ENCODE peak calls at places on chromosomes 5 and 9, in nine cellular contexts. R is GM23338, H is H1, Y is choroid plexus epithelial cell, I is heart left ventricle, J is brain microvascular endothelial cell, X is omental fat pad, Z is BJ, D is pancreas. O is an unnamed sample.

GRCh38 chr5:147712024-147712423 is 70.5 kb downstream of the JAKMIP2 start:
- DNase-seq in R (no peak), H (no peak), Y (no peak), I (no peak), J (no peak), X (no peak), Z (no peak), D (peak), O (no peak)

GRCh38 chr5:142807378-142807911 is 37.3 kb downstream of the ARHGAP26 start:
- DNase-seq in R (no peak), H (no peak), Y (no peak), I (no peak), J (no peak), X (no peak), Z (no peak), D (no peak), O (peak)

GRCh38 chr9:118614011-118614410 is 755.2 kb downstream of the BRINP1 start:
- DNase-seq in R (no peak), H (no peak), Y (no peak), I (no peak), J (no peak), X (no peak), Z (no peak), D (no peak), O (no peak)

GRCh38 chr5:175922192-175922885 is 45.8 kb downstream of the THOC3 start:
- DNase-seq in R (no peak), H (no peak), Y (peak), I (no peak), J (peak), X (no peak), Z (peak), D (no peak), O (no peak)

GRCh38 chr5:113293068-113293571 is 141.7 kb downstream of the TSSK1B start:
- DNase-seq in R (peak), H (peak), Y (peak), I (no peak), J (no peak), X (no peak), Z (no peak), D (no peak), O (no peak)

GRCh38 chr9:98010450-98010849 is 27.3 kb downstream of the ANP32B start:
- DNase-seq in R (peak), H (no peak), Y (peak), I (no peak), J (peak), X (no peak), Z (no peak), D (no peak), O (peak)

GRCh38 chr9:134378901-134379338 is 52.7 kb downstream of the RXRA start:
- DNase-seq in R (no peak), H (no peak), Y (peak), I (no peak), J (peak), X (no peak), Z (no peak), D (no peak), O (no peak)

GRCh38 chr9:69645488-69645887 is 26.7 kb downstream of the APBA1 start:
- DNase-seq in R (peak), H (no peak), Y (no peak), I (no peak), J (no peak), X (no peak), Z (no peak), D (peak), O (no peak)

GRCh38 chr9:34505370-34506120 is 17.2 kb downstream of the ENHO start:
- DNase-seq in R (no peak), H (no peak), Y (no peak), I (no peak), J (no peak), X (no peak), Z (no peak), D (no peak), O (no peak)

GRCh38 chr9:18463991-18464390 is 10.0 kb upstream of the ADAMTSL1 start:
- DNase-seq in R (no peak), H (no peak), Y (no peak), I (no peak), J (no peak), X (no peak), Z (no peak), D (no peak), O (no peak)

GRCh38 chr5:131186561-131187256 is 16.0 kb downstream of the LYRM7 start:
- DNase-seq in R (no peak), H (no peak), Y (peak), I (no peak), J (peak), X (no peak), Z (no peak), D (no peak), O (no peak)

GRCh38 chr9:83967083-83967482 is 12.9 kb downstream of the HNRNPK start:
- DNase-seq in R (no peak), H (no peak), Y (no peak), I (no peak), J (no peak), X (no peak), Z (no peak), D (no peak), O (no peak)

GRCh38 chr5:181263633-181264032 is 2.7 kb upstream of the TRIM52 start:
- DNase-seq in R (no peak), H (no peak), Y (no peak), I (no peak), J (no peak), X (no peak), Z (no peak), D (no peak), O (no peak)

GRCh38 chr5:181260720-181261319 is at the start of gene TRIM52:
- DNase-seq in R (peak), H (peak), Y (peak), I (peak), J (peak), X (peak), Z (peak), D (peak), O (peak)

GRCh38 chr5:181259283-181259682 is 1.7 kb downstream of the TRIM52 start:
- DNase-seq in R (no peak), H (no peak), Y (no peak), I (no peak), J (no peak), X (no peak), Z (no peak), D (no peak), O (no peak)

GRCh38 chr5:181259974-181260719 is 796 bp downstream of the TRIM52 start:
- DNase-seq in R (no peak), H (peak), Y (no peak), I (no peak), J (no peak), X (no peak), Z (no peak), D (no peak), O (no peak)

GRCh38 chr5:181261320-181262085 is 560 bp upstream of the TRIM52 start:
- DNase-seq in R (peak), H (peak), Y (peak), I (peak), J (peak), X (peak), Z (no peak), D (peak), O (peak)
- TF ChIP-seq CTCF in R (no peak), H (no peak), Y (no peak), I (no peak), J (no peak), X (no peak), Z (no peak), D (no peak), O (no peak)

GRCh38 chr9:110192531-110193326 is 15.2 kb downstream of the C9orf152 start:
- DNase-seq in R (no peak), H (no peak), Y (peak), I (no peak), J (peak), X (no peak), Z (peak), D (no peak), O (no peak)

GRCh38 chr9:110198357-110198756 is 9.6 kb downstream of the C9orf152 start:
- DNase-seq in R (no peak), H (peak), Y (no peak), I (no peak), J (no peak), X (no peak), Z (no peak), D (peak), O (no peak)

GRCh38 chr9:110202232-110202631 is 5.7 kb downstream of the C9orf152 start:
- DNase-seq in R (no peak), H (no peak), Y (no peak), I (no peak), J (no peak), X (no peak), Z (no peak), D (no peak), O (no peak)

GRCh38 chr9:110199643-110200042 is 8.3 kb downstream of the C9orf152 start:
- DNase-seq in R (no peak), H (no peak), Y (no peak), I (no peak), J (no peak), X (no peak), Z (no peak), D (no peak), O (no peak)

GRCh38 chr9:110197330-110198187 is 10.4 kb downstream of the C9orf152 start:
- DNase-seq in R (peak), H (no peak), Y (no peak), I (no peak), J (no peak), X (no peak), Z (no peak), D (no peak), O (no peak)
- TF ChIP-seq CTCF in R (no peak), H (peak), Y (peak), I (peak), J (peak), X (no peak), Z (peak), D (no peak), O (no peak)

DNA sequence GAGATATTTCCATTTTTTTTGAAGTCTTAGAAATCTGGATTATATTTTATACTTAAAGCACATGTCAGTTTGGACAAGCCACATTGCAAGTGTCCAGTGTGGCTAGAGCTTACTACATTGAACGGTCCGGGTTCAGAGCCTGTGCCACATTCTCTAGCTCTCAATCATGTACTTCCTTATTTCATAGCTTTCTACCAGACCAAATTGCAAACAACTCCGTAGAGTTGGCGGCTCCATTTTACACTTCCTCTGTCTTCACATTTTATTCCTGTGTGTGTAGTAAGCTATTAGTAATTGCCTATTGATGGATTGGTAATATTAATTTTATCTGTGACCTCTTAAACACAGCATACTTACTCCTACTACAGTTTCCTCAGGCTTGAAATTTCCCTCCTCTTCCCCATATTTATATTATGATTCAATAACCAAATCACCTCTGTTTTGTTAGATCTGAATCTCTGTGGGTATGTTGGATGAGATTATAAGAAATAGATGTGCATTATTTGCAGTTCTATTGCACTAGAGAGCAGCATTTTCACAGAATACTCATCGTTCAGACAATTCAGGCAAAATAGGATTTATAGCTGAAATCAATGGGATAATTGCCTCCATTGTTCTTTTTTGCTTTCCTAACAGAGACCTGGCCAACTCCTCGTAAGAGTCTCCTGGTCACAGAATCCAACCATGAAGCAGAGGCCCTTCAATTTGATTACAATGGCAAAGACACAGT is 29.0 kb upstream of the C9orf72 start:
- DNase-seq in R (no peak), H (no peak), Y (no peak), I (no peak), J (no peak), X (no peak), Z (no peak), D (no peak), O (no peak)
- TF ChIP-seq CTCF in R (no peak), H (no peak), Y (no peak), I (no peak), J (no peak), X (no peak), Z (no peak), D (no peak), O (no peak)

DNA sequence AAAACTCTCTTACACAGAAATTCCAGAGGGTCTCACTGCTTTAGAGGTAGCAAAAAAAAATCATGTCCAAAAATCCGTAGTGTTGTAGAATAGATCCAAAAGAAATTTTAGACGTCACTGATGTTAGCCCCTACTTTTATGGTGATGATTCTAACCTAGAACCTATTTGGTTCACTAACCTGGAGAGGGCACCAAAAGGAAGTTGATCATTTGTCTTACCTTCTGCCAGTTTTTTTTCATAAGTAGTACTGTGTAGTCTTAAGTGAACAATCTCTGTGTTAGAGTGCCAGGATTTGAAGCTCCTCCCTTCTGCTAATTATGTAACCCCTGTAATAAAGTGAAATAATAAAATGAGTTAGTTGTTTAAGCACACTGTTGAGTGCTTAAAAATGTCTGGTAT is 215.2 kb downstream of the SMARCA2 start:
- DNase-seq in R (peak), H (no peak), Y (no peak), I (no peak), J (no peak), X (no peak), Z (no peak), D (no peak), O (no peak)
- TF ChIP-seq CTCF in R (peak), H (no peak), Y (no peak), I (no peak), J (no peak), X (no peak), Z (no peak), D (no peak), O (no peak)

GRCh38 chr9:108467653-108468324 is 388.0 kb downstream of the ACTL7B start:
- DNase-seq in R (no peak), H (no peak), Y (no peak), I (no peak), J (peak), X (no peak), Z (no peak), D (no peak), O (no peak)
- TF ChIP-seq CTCF in R (no peak), H (no peak), Y (no peak), I (no peak), J (peak), X (no peak), Z (no peak), D (no peak), O (no peak)

DNA sequence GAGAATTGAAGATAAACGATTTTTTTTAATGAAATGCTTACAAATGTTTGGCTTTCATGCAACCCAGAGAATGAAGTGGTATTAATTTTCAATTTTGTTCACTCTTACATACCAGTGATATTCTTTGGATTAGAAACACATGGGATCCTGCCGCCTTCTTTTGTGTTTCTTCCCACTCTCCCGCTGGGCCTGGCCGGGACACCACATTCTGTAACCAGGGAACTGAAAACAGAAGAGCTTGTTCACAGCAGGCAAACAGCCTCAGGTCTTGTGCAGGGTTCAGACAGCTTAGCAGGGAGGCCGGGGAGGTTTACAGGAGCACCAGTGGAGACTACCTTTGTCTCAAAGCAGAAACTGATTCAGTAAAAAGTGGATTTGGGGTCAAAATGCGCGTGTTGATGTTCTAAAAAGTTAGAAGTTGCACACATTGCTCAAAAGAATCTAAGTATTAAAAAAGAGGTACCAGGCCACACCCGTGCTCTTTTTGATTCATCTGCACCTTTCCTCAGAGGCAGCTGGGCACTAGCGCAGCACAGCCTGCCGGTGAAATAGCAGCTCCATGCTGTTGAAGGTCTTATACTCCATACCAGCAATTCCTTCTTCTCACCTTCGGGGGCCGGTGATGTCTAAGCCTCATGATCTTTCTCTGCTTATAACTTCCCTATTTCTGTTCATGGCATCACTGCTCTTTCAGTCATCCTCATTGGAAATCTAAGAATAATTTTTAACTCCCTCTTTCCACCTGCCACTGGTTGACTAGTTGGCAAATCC is 67.1 kb downstream of the GRAMD2B start:
- DNase-seq in R (peak), H (no peak), Y (peak), I (no peak), J (no peak), X (no peak), Z (peak), D (no peak), O (no peak)
- TF ChIP-seq CTCF in R (no peak), H (peak), Y (peak), I (no peak), J (peak), X (no peak), Z (peak), D (no peak), O (no peak)

DNA sequence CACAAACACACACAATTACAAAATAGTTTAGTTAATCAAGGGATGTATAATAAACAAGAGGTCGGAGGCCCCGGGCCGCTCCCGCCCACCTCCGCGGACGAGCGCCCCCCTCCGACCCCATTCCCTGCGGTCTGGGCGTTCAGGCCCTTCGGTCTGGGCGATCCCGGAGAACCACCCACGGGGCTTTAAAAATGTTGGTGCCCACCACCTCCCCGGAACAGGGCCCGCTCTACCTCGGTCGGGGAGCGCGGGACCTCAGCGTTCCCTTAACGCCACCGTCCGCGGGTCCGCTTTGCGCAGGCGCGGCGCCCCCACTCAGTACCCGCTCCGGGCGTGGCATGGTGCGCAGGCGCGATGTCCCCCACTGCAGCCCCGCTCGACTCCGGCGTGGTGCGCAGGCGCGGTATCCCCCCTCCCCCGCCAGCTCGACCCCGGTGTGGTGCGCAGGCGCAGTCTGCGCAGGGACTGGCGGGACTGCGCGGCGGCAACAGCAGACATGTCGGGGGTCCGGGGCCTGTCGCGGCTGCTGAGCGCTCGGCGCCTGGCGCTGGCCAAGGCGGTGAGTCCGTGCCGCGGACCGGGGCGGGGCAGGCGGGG is at the start of the genes CCDC127 and SDHA:
- DNase-seq in R (peak), H (peak), Y (peak), I (peak), J (peak), X (peak), Z (peak), D (peak), O (peak)
- TF ChIP-seq CTCF in R (peak), H (peak), Y (peak), I (peak), J (peak), X (no peak), Z (peak), D (no peak), O (no peak)

O was measured in CD14-positive monocyte.